ENCODE peak calls at places on chromosomes 4 and X, in seven cellular contexts. One of them, this sample, is unnamed.

GRCh38 chrX:2342281-2342688 is 158.5 kb downstream of the DHRSX start:
- DNase-seq in trophoblast cell: no peak
- DNase-seq in H9: no peak
- DNase-seq in H1: no peak
- DNase-seq in mesenchymal stem cell: peak; percentile 33
- DNase-seq in mesendoderm: no peak
- DNase-seq in IMR-90: no peak
- DNase-seq in this sample: no peak

GRCh38 chrX:83008415-83008814 is 499.7 kb upstream of the POU3F4 start:
- DNase-seq in mesendoderm: peak; percentile 6
- DNase-seq in mesenchymal stem cell: no peak
- DNase-seq in H1: no peak
- DNase-seq in IMR-90: no peak
- DNase-seq in H9: no peak
- DNase-seq in trophoblast cell: peak; percentile 43
- DNase-seq in this sample: no peak

GRCh38 chrX:12903646-12904045 is 2.8 kb upstream of the TLR8 start:
- DNase-seq in IMR-90: peak; percentile 24
- DNase-seq in mesendoderm: no peak
- DNase-seq in H9: no peak
- DNase-seq in mesenchymal stem cell: peak; percentile 77
- DNase-seq in H1: no peak
- DNase-seq in trophoblast cell: peak; percentile 7
- DNase-seq in this sample: no peak

GRCh38 chrX:6954836-6955235 is 192.7 kb upstream of the STS start:
- DNase-seq in trophoblast cell: peak; percentile 84
- DNase-seq in IMR-90: no peak
- DNase-seq in mesendoderm: peak; percentile 77
- DNase-seq in H1: no peak
- DNase-seq in H9: no peak
- DNase-seq in mesenchymal stem cell: no peak
- DNase-seq in this sample: no peak

GRCh38 chr4:138650917-138651564 is 364.5 kb upstream of the NOCT start:
- DNase-seq in mesendoderm: peak; percentile 89
- DNase-seq in trophoblast cell: no peak
- DNase-seq in IMR-90: peak; percentile 89
- DNase-seq in H1: no peak
- DNase-seq in mesenchymal stem cell: peak; percentile 80
- DNase-seq in H9: no peak
- DNase-seq in this sample: no peak

GRCh38 chr4:42371306-42372063 is 25.8 kb upstream of the SHISA3 start:
- DNase-seq in H1: no peak
- DNase-seq in IMR-90: peak; percentile 60
- DNase-seq in mesendoderm: peak; percentile 51
- DNase-seq in H9: no peak
- DNase-seq in trophoblast cell: peak; percentile 41
- DNase-seq in mesenchymal stem cell: peak; percentile 59
- DNase-seq in this sample: no peak

GRCh38 chrX:11704725-11705495 is 39.2 kb upstream of the ARHGAP6 start:
- DNase-seq in mesenchymal stem cell: peak; percentile 18
- DNase-seq in mesendoderm: peak; percentile 74
- DNase-seq in H1: no peak
- DNase-seq in IMR-90: peak; percentile 5
- DNase-seq in trophoblast cell: peak; percentile 1
- DNase-seq in H9: peak; percentile 34
- DNase-seq in this sample: no peak

GRCh38 chrX:123779908-123780396 is 47.1 kb upstream of the THOC2 start:
- DNase-seq in mesenchymal stem cell: no peak
- DNase-seq in H9: no peak
- DNase-seq in trophoblast cell: no peak
- DNase-seq in H1: no peak
- DNase-seq in IMR-90: no peak
- DNase-seq in mesendoderm: peak; percentile 43
- DNase-seq in this sample: no peak

GRCh38 chrX:17768997-17769396 is 31.7 kb downstream of the SCML1 start:
- DNase-seq in mesenchymal stem cell: no peak
- DNase-seq in IMR-90: no peak
- DNase-seq in H1: no peak
- DNase-seq in mesendoderm: no peak
- DNase-seq in H9: no peak
- DNase-seq in trophoblast cell: no peak
- DNase-seq in this sample: no peak

GRCh38 chrX:17774053-17774452 is 36.8 kb downstream of the SCML1 start:
- DNase-seq in mesenchymal stem cell: no peak
- DNase-seq in H1: no peak
- DNase-seq in mesendoderm: no peak
- DNase-seq in trophoblast cell: no peak
- DNase-seq in IMR-90: no peak
- DNase-seq in H9: no peak
- DNase-seq in this sample: no peak

GRCh38 chrX:17773221-17773876 is 36.1 kb downstream of the SCML1 start:
- DNase-seq in trophoblast cell: no peak
- DNase-seq in H1: no peak
- DNase-seq in mesendoderm: no peak
- DNase-seq in mesenchymal stem cell: no peak
- DNase-seq in IMR-90: no peak
- DNase-seq in H9: no peak
- DNase-seq in this sample: no peak

DNA sequence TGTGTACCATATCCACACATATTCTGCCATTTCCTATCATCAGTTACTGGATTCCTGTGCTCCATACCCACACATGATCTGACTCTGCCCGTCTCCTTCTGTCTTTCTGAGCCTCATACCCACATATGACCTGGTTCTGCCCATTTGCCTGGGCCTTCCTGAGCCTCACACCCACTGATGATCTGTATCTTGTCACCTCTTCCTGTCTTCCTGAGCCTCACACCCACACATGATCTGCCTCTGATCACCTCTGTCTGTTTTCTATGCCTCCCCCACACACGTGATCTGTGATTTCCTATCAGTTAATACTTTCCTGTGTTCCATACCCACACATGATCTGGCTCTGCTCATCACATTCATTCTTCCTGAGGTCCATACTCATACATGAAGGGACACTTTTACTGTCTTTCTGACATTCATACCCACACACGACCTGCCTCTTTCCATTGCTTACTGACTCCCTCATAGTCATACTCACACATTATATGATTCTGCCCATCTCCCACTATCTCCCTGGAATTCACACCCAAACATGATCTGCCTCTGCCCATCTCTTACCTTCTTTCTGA is 32.5 kb downstream of the SCML1 start:
- DNase-seq in IMR-90: no peak
- DNase-seq in H1: no peak
- DNase-seq in mesendoderm: no peak
- DNase-seq in mesenchymal stem cell: no peak
- DNase-seq in H9: no peak
- DNase-seq in trophoblast cell: no peak
- DNase-seq in this sample: no peak
- H3K4me1 ChIP-seq in IMR-90: no peaks in the 10 kb centered on the region
- H3K4me1 ChIP-seq in H1: no peaks in the 10 kb centered on the region
- H3K4me1 ChIP-seq in mesendoderm: no peaks in the 10 kb centered on the region
- H3K4me1 ChIP-seq in mesenchymal stem cell: no peaks in the 10 kb centered on the region
- H3K4me1 ChIP-seq in H9: no peaks in the 10 kb centered on the region
- H3K4me1 ChIP-seq in trophoblast cell: no peaks in the 10 kb centered on the region
- H3K4me1 ChIP-seq in this sample: no peaks in the 10 kb centered on the region

DNA sequence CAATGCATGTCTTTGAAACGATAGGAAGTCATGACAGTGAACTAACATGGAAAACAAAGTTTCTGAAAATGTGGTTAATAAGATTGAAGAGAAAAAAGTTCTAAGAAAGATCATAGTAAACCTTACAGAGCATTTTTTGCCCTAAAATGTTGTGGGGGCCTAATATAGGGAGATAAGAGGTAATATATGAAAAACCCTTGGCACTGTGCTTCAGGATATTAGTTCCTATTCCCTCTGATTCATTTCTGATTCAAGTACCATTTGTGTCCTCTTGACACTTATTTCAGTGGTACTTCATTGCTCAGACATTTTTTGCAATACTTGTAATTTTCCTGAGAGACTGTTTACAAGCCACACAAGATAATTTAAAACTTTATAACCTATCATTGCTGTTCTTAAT is 35.1 kb downstream of the PAQR3 start:
- DNase-seq in mesenchymal stem cell: no peak
- DNase-seq in H9: no peak
- DNase-seq in H1: no peak
- DNase-seq in IMR-90: no peak
- DNase-seq in mesendoderm: no peak
- DNase-seq in trophoblast cell: no peak
- DNase-seq in this sample: no peak
- H3K18ac ChIP-seq in mesenchymal stem cell: no peak overlapping the region
- H3K18ac ChIP-seq in H9: no peak overlapping the region
- H3K18ac ChIP-seq in H1: no peak overlapping the region
- H3K18ac ChIP-seq in IMR-90: no peak overlapping the region
- H3K18ac ChIP-seq in mesendoderm: no peak overlapping the region
- H3K18ac ChIP-seq in trophoblast cell: no peak overlapping the region
- H3K18ac ChIP-seq in this sample: no peak overlapping the region

DNA sequence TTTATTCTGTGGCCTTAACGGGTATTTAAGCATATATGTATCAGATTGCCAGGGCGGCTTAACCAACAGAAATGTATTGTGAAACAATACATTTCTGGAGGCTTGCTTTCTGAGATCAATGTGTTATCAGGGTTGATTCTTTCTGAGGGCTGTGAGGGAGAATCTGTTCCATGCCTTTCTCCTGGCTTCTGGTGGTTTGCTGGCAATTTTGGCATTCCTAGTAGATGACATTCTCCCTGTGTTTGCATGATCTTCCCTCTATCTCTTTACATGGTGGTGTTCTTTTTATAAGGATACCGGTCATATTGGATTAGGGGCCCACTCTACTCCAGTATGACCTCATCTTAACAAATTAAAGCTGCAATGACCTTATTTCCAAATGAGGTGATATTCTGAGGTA is 16.9 kb upstream of the CEP135 start:
- DNase-seq in mesendoderm: peak; percentile 68
- DNase-seq in H1: no peak
- DNase-seq in IMR-90: peak; percentile 80
- DNase-seq in mesenchymal stem cell: peak; percentile 66
- DNase-seq in H9: no peak
- DNase-seq in trophoblast cell: peak; percentile 94
- DNase-seq in this sample: no peak
- H3K4me1 ChIP-seq in mesendoderm: peaks cover under 1% of the 10 kb centered on the region
- H3K4me1 ChIP-seq in H1: peaks cover 2% of the 10 kb centered on the region
- H3K4me1 ChIP-seq in IMR-90: peaks cover 8% of the 10 kb centered on the region
- H3K4me1 ChIP-seq in mesenchymal stem cell: no peaks in the 10 kb centered on the region
- H3K4me1 ChIP-seq in H9: peaks cover 2% of the 10 kb centered on the region
- H3K4me1 ChIP-seq in trophoblast cell: no peaks in the 10 kb centered on the region
- H3K4me1 ChIP-seq in this sample: no peaks in the 10 kb centered on the region

DNA sequence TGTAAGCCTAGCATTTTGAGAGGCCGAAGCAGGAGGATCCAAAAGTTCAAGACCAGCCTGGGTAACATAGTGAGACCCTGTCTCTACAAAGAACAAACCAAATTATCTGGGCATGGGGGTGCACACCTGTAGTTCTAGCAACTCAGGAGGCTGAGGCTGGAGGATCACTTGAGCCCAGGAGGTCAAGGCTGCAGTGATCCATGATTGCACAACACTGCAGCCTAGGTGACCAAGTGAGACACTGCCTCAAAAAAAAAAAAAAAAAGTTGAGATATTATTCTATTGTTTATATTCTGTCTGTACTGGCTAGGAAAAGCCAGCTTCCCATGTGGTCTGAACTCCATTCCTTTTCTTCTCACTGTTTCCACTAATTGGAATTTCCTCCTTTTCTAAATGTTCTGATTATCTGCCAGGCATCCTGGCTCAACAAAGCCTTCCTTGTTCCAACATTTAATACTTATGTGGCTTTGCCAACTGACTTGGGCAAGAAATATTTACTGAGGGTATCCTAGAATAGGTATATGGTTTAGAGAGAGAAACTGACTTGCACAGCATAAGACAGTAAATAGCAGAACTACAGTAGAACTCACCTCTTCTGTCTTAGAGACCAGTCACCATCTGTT is 175.2 kb upstream of the ADAMTS3 start:
- DNase-seq in mesenchymal stem cell: no peak
- DNase-seq in H9: no peak
- DNase-seq in IMR-90: no peak
- DNase-seq in mesendoderm: no peak
- DNase-seq in H1: no peak
- DNase-seq in trophoblast cell: no peak
- DNase-seq in this sample: no peak
- H3K18ac ChIP-seq in mesenchymal stem cell: no peak overlapping the region
- H3K18ac ChIP-seq in H9: no peak overlapping the region
- H3K18ac ChIP-seq in IMR-90: no peak overlapping the region
- H3K18ac ChIP-seq in mesendoderm: no peak overlapping the region
- H3K18ac ChIP-seq in H1: no peak overlapping the region
- H3K18ac ChIP-seq in trophoblast cell: no peak overlapping the region
- H3K18ac ChIP-seq in this sample: no peak overlapping the region

DNA sequence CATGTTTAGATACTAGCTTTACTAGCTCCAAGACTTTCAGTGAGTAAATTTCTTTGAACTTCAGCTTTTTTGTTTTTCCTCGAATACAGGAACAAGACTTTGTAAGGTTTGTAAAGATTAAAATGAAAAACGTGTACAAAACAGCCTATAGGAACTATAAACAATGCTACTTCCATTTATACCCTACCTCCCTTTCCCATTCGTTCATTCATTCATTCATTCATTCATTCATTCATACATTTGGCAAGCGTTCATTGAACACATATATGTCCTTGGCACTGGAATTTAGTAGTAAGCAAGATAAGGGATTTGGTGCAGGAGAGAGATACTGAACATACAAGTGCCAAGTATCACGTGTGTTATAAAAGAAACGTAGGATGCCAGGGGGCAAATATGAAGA is 65.4 kb upstream of the NAP1L5 start:
- DNase-seq in mesenchymal stem cell: no peak
- DNase-seq in trophoblast cell: no peak
- DNase-seq in IMR-90: no peak
- DNase-seq in H9: no peak
- DNase-seq in mesendoderm: no peak
- DNase-seq in H1: no peak
- DNase-seq in this sample: no peak
- H3K4me1 ChIP-seq in mesenchymal stem cell: peaks cover 6% of the 10 kb centered on the region
- H3K4me1 ChIP-seq in trophoblast cell: peaks cover 12% of the 10 kb centered on the region
- H3K4me1 ChIP-seq in IMR-90: peaks cover 7% of the 10 kb centered on the region
- H3K4me1 ChIP-seq in H9: peaks cover 2% of the 10 kb centered on the region
- H3K4me1 ChIP-seq in mesendoderm: no peaks in the 10 kb centered on the region
- H3K4me1 ChIP-seq in H1: peaks cover 11% of the 10 kb centered on the region
- H3K4me1 ChIP-seq in this sample: peaks cover 21% of the 10 kb centered on the region

DNA sequence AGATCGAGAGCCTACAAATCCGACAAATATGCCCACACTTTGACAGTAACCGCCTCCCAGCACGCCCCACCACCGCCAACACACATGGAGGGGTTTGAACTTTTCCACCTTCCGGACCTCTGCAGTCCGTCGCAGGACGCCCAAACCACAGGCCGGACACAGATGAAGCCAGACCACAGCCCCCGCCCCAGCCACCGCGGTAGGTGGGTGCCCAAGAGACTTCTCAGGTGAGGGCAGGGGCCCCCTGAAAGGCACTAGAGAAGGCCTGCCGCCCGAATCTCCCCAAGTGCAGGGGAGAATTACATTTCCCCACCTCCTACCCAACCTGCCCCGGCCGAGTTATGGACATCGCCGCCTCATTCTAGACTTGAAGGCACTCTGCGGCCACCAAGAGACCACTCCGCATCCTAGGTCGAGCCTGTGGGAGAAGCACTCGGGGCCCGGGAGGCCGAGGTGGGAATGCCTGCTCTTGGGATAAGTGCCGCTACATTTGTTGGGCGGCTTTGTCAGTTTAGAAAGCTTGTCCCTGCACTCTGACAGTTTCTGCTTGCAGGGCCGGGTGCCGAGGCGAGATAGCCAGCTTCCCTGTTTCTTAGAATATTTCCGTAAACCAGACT is 21.5 kb downstream of the HAND2 start:
- DNase-seq in mesendoderm: peak; percentile 37
- DNase-seq in trophoblast cell: no peak
- DNase-seq in IMR-90: no peak
- DNase-seq in H9: no peak
- DNase-seq in mesenchymal stem cell: no peak
- DNase-seq in H1: peak; percentile 60
- DNase-seq in this sample: no peak
- H3K18ac ChIP-seq in mesendoderm: no peak overlapping the region
- H3K18ac ChIP-seq in trophoblast cell: no peak overlapping the region
- H3K18ac ChIP-seq in IMR-90: no peak overlapping the region
- H3K18ac ChIP-seq in H9: no peak overlapping the region
- H3K18ac ChIP-seq in mesenchymal stem cell: peak overlapping the region; percentile 44
- H3K18ac ChIP-seq in H1: no peak overlapping the region
- H3K18ac ChIP-seq in this sample: no peak overlapping the region

GRCh38 chr4:40307627-40308497 is 27.3 kb upstream of the CHRNA9 start:
- DNase-seq in IMR-90: no peak
- DNase-seq in H1: no peak
- DNase-seq in mesendoderm: peak; percentile 58
- DNase-seq in mesenchymal stem cell: no peak
- DNase-seq in H9: peak; percentile 43
- DNase-seq in trophoblast cell: no peak
- DNase-seq in this sample: no peak
- H3K4me1 ChIP-seq in IMR-90: no peaks in the 10 kb centered on the region
- H3K4me1 ChIP-seq in H1: peaks cover 30% of the 10 kb centered on the region
- H3K4me1 ChIP-seq in mesendoderm: peaks cover 12% of the 10 kb centered on the region
- H3K4me1 ChIP-seq in mesenchymal stem cell: no peaks in the 10 kb centered on the region
- H3K4me1 ChIP-seq in H9: peaks cover 10% of the 10 kb centered on the region
- H3K4me1 ChIP-seq in trophoblast cell: no peaks in the 10 kb centered on the region
- H3K4me1 ChIP-seq in this sample: peaks cover 9% of the 10 kb centered on the region

This sample was measured in neuronal stem cell.